ENCODE peak calls at places on chromosomes 3 and 15, in ten cellular contexts. One of them, this sample, is unnamed.

GRCh38 chr15:87841426-87841998 is 415.0 kb downstream of the NTRK3 start:
- DNase-seq in WTC11: no peak
- DNase-seq in HepG2: no peak
- DNase-seq in progenitor cell of endocrine pancreas: no peak
- DNase-seq in CD4-positive, alpha-beta T cell: no peak
- DNase-seq in GM23338: no peak
- DNase-seq in SK-N-SH: no peak
- DNase-seq in cardiac muscle cell: no peak
- DNase-seq in foreskin fibroblast: no peak
- DNase-seq in Panc1: no peak
- DNase-seq in this sample: no peak

GRCh38 chr3:123421353-123422174 is 27.3 kb downstream of the ADCY5 start:
- DNase-seq in WTC11: no peak
- DNase-seq in HepG2: no peak
- DNase-seq in progenitor cell of endocrine pancreas: no peak
- DNase-seq in CD4-positive, alpha-beta T cell: no peak
- DNase-seq in GM23338: no peak
- DNase-seq in SK-N-SH: peak
- DNase-seq in cardiac muscle cell: no peak
- DNase-seq in foreskin fibroblast: peak
- DNase-seq in Panc1: no peak
- DNase-seq in this sample: no peak

GRCh38 chr3:47434849-47435248 is 40.9 kb downstream of the SCAP start:
- DNase-seq in WTC11: no peak
- DNase-seq in HepG2: no peak
- DNase-seq in progenitor cell of endocrine pancreas: no peak
- DNase-seq in CD4-positive, alpha-beta T cell: no peak
- DNase-seq in GM23338: no peak
- DNase-seq in SK-N-SH: no peak
- DNase-seq in cardiac muscle cell: no peak
- DNase-seq in foreskin fibroblast: no peak
- DNase-seq in Panc1: no peak
- DNase-seq in this sample: no peak

GRCh38 chr3:184506579-184506978 is 55.0 kb upstream of the EPHB3 start:
- DNase-seq in WTC11: no peak
- DNase-seq in HepG2: no peak
- DNase-seq in progenitor cell of endocrine pancreas: no peak
- DNase-seq in CD4-positive, alpha-beta T cell: no peak
- DNase-seq in GM23338: no peak
- DNase-seq in SK-N-SH: no peak
- DNase-seq in cardiac muscle cell: no peak
- DNase-seq in foreskin fibroblast: peak
- DNase-seq in Panc1: no peak
- DNase-seq in this sample: no peak

GRCh38 chr15:75866916-75867315 is 23.7 kb downstream of the UBE2Q2 start:
- DNase-seq in WTC11: no peak
- DNase-seq in HepG2: no peak
- DNase-seq in progenitor cell of endocrine pancreas: no peak
- DNase-seq in CD4-positive, alpha-beta T cell: no peak
- DNase-seq in GM23338: no peak
- DNase-seq in SK-N-SH: no peak
- DNase-seq in cardiac muscle cell: no peak
- DNase-seq in foreskin fibroblast: no peak
- DNase-seq in Panc1: no peak
- DNase-seq in this sample: no peak

GRCh38 chr15:40456299-40456712 is 14.5 kb upstream of the CHST14 start:
- DNase-seq in WTC11: no peak
- DNase-seq in HepG2: no peak
- DNase-seq in progenitor cell of endocrine pancreas: no peak
- DNase-seq in CD4-positive, alpha-beta T cell: no peak
- DNase-seq in GM23338: no peak
- DNase-seq in SK-N-SH: no peak
- DNase-seq in cardiac muscle cell: no peak
- DNase-seq in foreskin fibroblast: peak
- DNase-seq in Panc1: no peak
- DNase-seq in this sample: no peak

GRCh38 chr3:173970206-173970605 is 572.7 kb downstream of the NLGN1 start:
- DNase-seq in WTC11: no peak
- DNase-seq in HepG2: no peak
- DNase-seq in progenitor cell of endocrine pancreas: no peak
- DNase-seq in CD4-positive, alpha-beta T cell: no peak
- DNase-seq in GM23338: no peak
- DNase-seq in SK-N-SH: peak
- DNase-seq in cardiac muscle cell: no peak
- DNase-seq in foreskin fibroblast: peak
- DNase-seq in Panc1: no peak
- DNase-seq in this sample: no peak

GRCh38 chr3:146468234-146468931 is 978 bp downstream of the PLSCR2 start:
- DNase-seq in WTC11: no peak
- DNase-seq in HepG2: no peak
- DNase-seq in progenitor cell of endocrine pancreas: no peak
- DNase-seq in CD4-positive, alpha-beta T cell: no peak
- DNase-seq in GM23338: no peak
- DNase-seq in SK-N-SH: no peak
- DNase-seq in cardiac muscle cell: no peak
- DNase-seq in foreskin fibroblast: peak
- DNase-seq in Panc1: no peak
- DNase-seq in this sample: no peak

GRCh38 chr3:41265823-41266273 is 66.5 kb downstream of the CTNNB1 start:
- DNase-seq in WTC11: no peak
- DNase-seq in HepG2: peak
- DNase-seq in progenitor cell of endocrine pancreas: no peak
- DNase-seq in CD4-positive, alpha-beta T cell: no peak
- DNase-seq in GM23338: no peak
- DNase-seq in SK-N-SH: peak
- DNase-seq in cardiac muscle cell: peak
- DNase-seq in foreskin fibroblast: peak
- DNase-seq in Panc1: no peak
- DNase-seq in this sample: no peak

GRCh38 chr15:32903591-32903990 is 185.8 kb downstream of the GREM1 start:
- DNase-seq in WTC11: no peak
- DNase-seq in HepG2: no peak
- DNase-seq in progenitor cell of endocrine pancreas: no peak
- DNase-seq in CD4-positive, alpha-beta T cell: no peak
- DNase-seq in GM23338: no peak
- DNase-seq in SK-N-SH: no peak
- DNase-seq in cardiac muscle cell: no peak
- DNase-seq in foreskin fibroblast: no peak
- DNase-seq in Panc1: no peak
- DNase-seq in this sample: no peak

GRCh38 chr3:24680214-24680967 is 185.7 kb upstream of the THRB start:
- DNase-seq in WTC11: peak
- DNase-seq in HepG2: peak
- DNase-seq in progenitor cell of endocrine pancreas: peak
- DNase-seq in CD4-positive, alpha-beta T cell: peak
- DNase-seq in GM23338: peak
- DNase-seq in SK-N-SH: peak
- DNase-seq in cardiac muscle cell: peak
- DNase-seq in foreskin fibroblast: peak
- DNase-seq in Panc1: peak
- DNase-seq in this sample: peak

GRCh38 chr3:19799115-19799514 is 134.9 kb downstream of the EFHB start:
- DNase-seq in WTC11: no peak
- DNase-seq in HepG2: no peak
- DNase-seq in progenitor cell of endocrine pancreas: no peak
- DNase-seq in CD4-positive, alpha-beta T cell: no peak
- DNase-seq in GM23338: no peak
- DNase-seq in SK-N-SH: no peak
- DNase-seq in cardiac muscle cell: no peak
- DNase-seq in foreskin fibroblast: no peak
- DNase-seq in Panc1: no peak
- DNase-seq in this sample: no peak

GRCh38 chr3:38579146-38579545 is 70.3 kb downstream of the SCN5A start:
- DNase-seq in WTC11: peak
- DNase-seq in HepG2: peak
- DNase-seq in progenitor cell of endocrine pancreas: peak
- DNase-seq in CD4-positive, alpha-beta T cell: no peak
- DNase-seq in GM23338: peak
- DNase-seq in SK-N-SH: peak
- DNase-seq in cardiac muscle cell: peak
- DNase-seq in foreskin fibroblast: peak
- DNase-seq in Panc1: no peak
- DNase-seq in this sample: no peak

GRCh38 chr3:48478631-48479555 is 25.1 kb downstream of the SHISA5 start:
- DNase-seq in WTC11: no peak
- DNase-seq in HepG2: peak
- DNase-seq in progenitor cell of endocrine pancreas: no peak
- DNase-seq in CD4-positive, alpha-beta T cell: peak
- DNase-seq in GM23338: no peak
- DNase-seq in SK-N-SH: no peak
- DNase-seq in cardiac muscle cell: no peak
- DNase-seq in foreskin fibroblast: no peak
- DNase-seq in Panc1: no peak
- DNase-seq in this sample: no peak

GRCh38 chr15:39736646-39737550 is 45.7 kb downstream of the FSIP1 start:
- DNase-seq in WTC11: no peak
- DNase-seq in HepG2: no peak
- DNase-seq in progenitor cell of endocrine pancreas: no peak
- DNase-seq in CD4-positive, alpha-beta T cell: no peak
- DNase-seq in GM23338: no peak
- DNase-seq in SK-N-SH: no peak
- DNase-seq in cardiac muscle cell: no peak
- DNase-seq in foreskin fibroblast: no peak
- DNase-seq in Panc1: no peak
- DNase-seq in this sample: no peak

GRCh38 chr3:126659915-126660886 is 5.3 kb upstream of the TXNRD3 start:
- DNase-seq in WTC11: peak
- DNase-seq in HepG2: peak
- DNase-seq in progenitor cell of endocrine pancreas: no peak
- DNase-seq in CD4-positive, alpha-beta T cell: no peak
- DNase-seq in GM23338: peak
- DNase-seq in SK-N-SH: peak
- DNase-seq in cardiac muscle cell: no peak
- DNase-seq in foreskin fibroblast: peak
- DNase-seq in Panc1: no peak
- DNase-seq in this sample: no peak
- TF ChIP-seq CTCF in WTC11: no peak
- TF ChIP-seq CTCF in HepG2: peak
- TF ChIP-seq CTCF in progenitor cell of endocrine pancreas: peak
- TF ChIP-seq CTCF in CD4-positive, alpha-beta T cell: no peak
- TF ChIP-seq CTCF in GM23338: peak
- TF ChIP-seq CTCF in SK-N-SH: peak
- TF ChIP-seq CTCF in cardiac muscle cell: peak
- TF ChIP-seq CTCF in foreskin fibroblast: peak
- TF ChIP-seq CTCF in Panc1: peak
- TF ChIP-seq CTCF in this sample: no peak

DNA sequence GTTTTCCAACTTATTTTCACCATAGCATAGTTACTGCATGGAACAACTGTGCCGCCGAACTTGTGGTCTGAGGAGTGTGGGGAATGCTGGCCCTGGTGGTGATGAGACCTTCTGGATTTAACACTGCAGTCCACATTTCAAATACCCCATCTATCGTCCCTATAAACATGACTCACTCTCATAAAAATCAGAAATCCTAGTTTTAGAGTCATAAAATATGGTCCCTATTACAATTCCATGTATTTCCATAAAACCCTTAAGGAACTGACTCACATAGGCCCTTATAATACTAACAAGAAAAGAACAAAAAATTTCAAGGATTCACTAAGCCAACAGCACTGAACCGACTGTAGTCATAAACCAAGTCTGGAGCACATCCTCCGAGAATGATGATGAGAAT is 147.2 kb downstream of the FOXP1 start:
- DNase-seq in WTC11: no peak
- DNase-seq in HepG2: no peak
- DNase-seq in progenitor cell of endocrine pancreas: no peak
- DNase-seq in CD4-positive, alpha-beta T cell: no peak
- DNase-seq in GM23338: no peak
- DNase-seq in SK-N-SH: no peak
- DNase-seq in cardiac muscle cell: no peak
- DNase-seq in foreskin fibroblast: peak
- DNase-seq in Panc1: no peak
- DNase-seq in this sample: no peak
- TF ChIP-seq CTCF in WTC11: no peak
- TF ChIP-seq CTCF in HepG2: no peak
- TF ChIP-seq CTCF in progenitor cell of endocrine pancreas: no peak
- TF ChIP-seq CTCF in CD4-positive, alpha-beta T cell: no peak
- TF ChIP-seq CTCF in GM23338: no peak
- TF ChIP-seq CTCF in SK-N-SH: no peak
- TF ChIP-seq CTCF in cardiac muscle cell: no peak
- TF ChIP-seq CTCF in foreskin fibroblast: no peak
- TF ChIP-seq CTCF in Panc1: no peak
- TF ChIP-seq CTCF in this sample: no peak

GRCh38 chr3:164533275-164533674 is 545.0 kb downstream of the SI start:
- DNase-seq in WTC11: no peak
- DNase-seq in HepG2: no peak
- DNase-seq in progenitor cell of endocrine pancreas: no peak
- DNase-seq in CD4-positive, alpha-beta T cell: no peak
- DNase-seq in GM23338: no peak
- DNase-seq in SK-N-SH: no peak
- DNase-seq in cardiac muscle cell: no peak
- DNase-seq in foreskin fibroblast: no peak
- DNase-seq in Panc1: no peak
- DNase-seq in this sample: no peak
- TF ChIP-seq CTCF in WTC11: no peak
- TF ChIP-seq CTCF in HepG2: no peak
- TF ChIP-seq CTCF in progenitor cell of endocrine pancreas: no peak
- TF ChIP-seq CTCF in CD4-positive, alpha-beta T cell: no peak
- TF ChIP-seq CTCF in GM23338: no peak
- TF ChIP-seq CTCF in SK-N-SH: no peak
- TF ChIP-seq CTCF in cardiac muscle cell: no peak
- TF ChIP-seq CTCF in foreskin fibroblast: no peak
- TF ChIP-seq CTCF in Panc1: no peak
- TF ChIP-seq CTCF in this sample: no peak

GRCh38 chr3:4940985-4941384 is 38.3 kb upstream of the BHLHE40 start:
- DNase-seq in WTC11: no peak
- DNase-seq in HepG2: no peak
- DNase-seq in progenitor cell of endocrine pancreas: no peak
- DNase-seq in CD4-positive, alpha-beta T cell: no peak
- DNase-seq in GM23338: no peak
- DNase-seq in SK-N-SH: no peak
- DNase-seq in cardiac muscle cell: no peak
- DNase-seq in foreskin fibroblast: no peak
- DNase-seq in Panc1: no peak
- DNase-seq in this sample: no peak

GRCh38 chr3:4945318-4945717 is 33.9 kb upstream of the BHLHE40 start:
- DNase-seq in WTC11: no peak
- DNase-seq in HepG2: no peak
- DNase-seq in progenitor cell of endocrine pancreas: no peak
- DNase-seq in CD4-positive, alpha-beta T cell: no peak
- DNase-seq in GM23338: no peak
- DNase-seq in SK-N-SH: no peak
- DNase-seq in cardiac muscle cell: no peak
- DNase-seq in foreskin fibroblast: no peak
- DNase-seq in Panc1: no peak
- DNase-seq in this sample: no peak

GRCh38 chr3:4939276-4939675 is 40.0 kb upstream of the BHLHE40 start:
- DNase-seq in WTC11: no peak
- DNase-seq in HepG2: no peak
- DNase-seq in progenitor cell of endocrine pancreas: no peak
- DNase-seq in CD4-positive, alpha-beta T cell: no peak
- DNase-seq in GM23338: no peak
- DNase-seq in SK-N-SH: no peak
- DNase-seq in cardiac muscle cell: no peak
- DNase-seq in foreskin fibroblast: peak
- DNase-seq in Panc1: no peak
- DNase-seq in this sample: no peak

GRCh38 chr3:4947028-4947427 is 32.2 kb upstream of the BHLHE40 start:
- DNase-seq in WTC11: no peak
- DNase-seq in HepG2: no peak
- DNase-seq in progenitor cell of endocrine pancreas: no peak
- DNase-seq in CD4-positive, alpha-beta T cell: no peak
- DNase-seq in GM23338: no peak
- DNase-seq in SK-N-SH: no peak
- DNase-seq in cardiac muscle cell: no peak
- DNase-seq in foreskin fibroblast: no peak
- DNase-seq in Panc1: no peak
- DNase-seq in this sample: no peak

GRCh38 chr3:4943553-4943952 is 35.7 kb upstream of the BHLHE40 start:
- DNase-seq in WTC11: peak
- DNase-seq in HepG2: peak
- DNase-seq in progenitor cell of endocrine pancreas: no peak
- DNase-seq in CD4-positive, alpha-beta T cell: no peak
- DNase-seq in GM23338: peak
- DNase-seq in SK-N-SH: no peak
- DNase-seq in cardiac muscle cell: no peak
- DNase-seq in foreskin fibroblast: no peak
- DNase-seq in Panc1: no peak
- DNase-seq in this sample: peak
- TF ChIP-seq CTCF in WTC11: peak
- TF ChIP-seq CTCF in HepG2: peak
- TF ChIP-seq CTCF in progenitor cell of endocrine pancreas: peak
- TF ChIP-seq CTCF in CD4-positive, alpha-beta T cell: peak
- TF ChIP-seq CTCF in GM23338: peak
- TF ChIP-seq CTCF in SK-N-SH: peak
- TF ChIP-seq CTCF in cardiac muscle cell: peak
- TF ChIP-seq CTCF in foreskin fibroblast: peak
- TF ChIP-seq CTCF in Panc1: peak
- TF ChIP-seq CTCF in this sample: peak